ENCODE peak calls at places on chromosome 10, in six cellular contexts. O is stomach, K is BJ, U is prostate gland, I is GM23338, M is astrocyte of the spinal cord. Y is an unnamed sample.

GRCh38 chr10:98349508-98349922 is 65.5 kb downstream of the PYROXD2 start:
- DNase-seq in O (no peak), K (peak; percentile 100), M (peak; percentile 97), I (no peak), U (no peak), Y (no peak)

GRCh38 chr10:11242443-11243386 is 225.0 kb downstream of the CELF2 start:
- DNase-seq in K (no peak), O (peak; percentile 42), M (peak; percentile 25), U (no peak), I (no peak), Y (no peak)

GRCh38 chr10:43877001-43877400 is 228.3 kb upstream of the ZNF32 start:
- DNase-seq in M (no peak), U (no peak), K (no peak), I (no peak), O (no peak), Y (no peak)

GRCh38 chr10:25501912-25502311 is 327.1 kb downstream of the GPR158 start:
- DNase-seq in K (no peak), M (no peak), O (no peak), U (no peak), I (no peak), Y (no peak)

GRCh38 chr10:121032460-121032859 is 181.3 kb downstream of the WDR11 start:
- DNase-seq in I (peak; percentile 6), M (no peak), U (no peak), K (no peak), O (no peak), Y (no peak)

GRCh38 chr10:11687779-11688447 is 54.3 kb upstream of the ECHDC3 start:
- DNase-seq in M (no peak), U (peak; percentile 69), I (no peak), O (peak; percentile 53), K (no peak), Y (no peak)

GRCh38 chr10:98340261-98340675 is 72.3 kb upstream of the LOXL4 start:
- DNase-seq in O (no peak), I (no peak), U (no peak), M (peak; percentile 13), K (no peak), Y (no peak)

GRCh38 chr10:124701881-124702656 is 42.1 kb downstream of the FAM53B start:
- DNase-seq in M (peak; percentile 50), I (no peak), U (no peak), O (no peak), K (no peak), Y (peak; percentile 75)

GRCh38 chr10:92573091-92573797 is 649 bp downstream of the IDE start:
- DNase-seq in U (peak; percentile 10), O (peak; percentile 29), M (peak; percentile 46), K (no peak), I (peak; percentile 55), Y (peak; percentile 67)
- TF ChIP-seq CTCF in U (no peak), O (no peak), M (peak; percentile 16), K (peak; percentile 28), I (no peak), Y (no peak)

GRCh38 chr10:114956466-114956865 is 18.5 kb downstream of the TRUB1 start:
- DNase-seq in I (no peak), U (no peak), K (no peak), M (no peak), O (no peak), Y (no peak)
- TF ChIP-seq CTCF in I (no peak), U (no peak), K (no peak), M (no peak), O (no peak), Y (no peak)

GRCh38 chr10:89861199-89861573 is 159.8 kb downstream of the KIF20B start:
- DNase-seq in U (no peak), M (no peak), K (no peak), I (no peak), O (no peak), Y (no peak)
- TF ChIP-seq CTCF in U (no peak), M (no peak), K (no peak), I (no peak), O (no peak), Y (no peak)

GRCh38 chr10:23081891-23082290 is 13.5 kb upstream of the MSRB2 start:
- DNase-seq in M (no peak), K (no peak), U (no peak), O (no peak), I (peak; percentile 66), Y (no peak)
- TF ChIP-seq CTCF in M (peak; percentile 34), K (no peak), U (no peak), O (no peak), I (peak; percentile 53), Y (peak; percentile 20)

Y was measured in right lobe of liver.